ENCODE peak calls at places on chromosomes 11 and 22, in five cellular contexts. L is AG10803; N is CD4-positive, CD25-positive, alpha-beta regulatory T cell; Y is CD8-positive, alpha-beta T cell; U is CD8-positive, alpha-beta memory T cell. I is an unnamed sample.

GRCh38 chr11:66543263-66544107 is 2.4 kb downstream of the ZDHHC24 start:
- DNase-seq in L (no peak), N (peak), Y (peak), U (peak), I (peak)

GRCh38 chr11:35600439-35600838 is 17.8 kb upstream of the FJX1 start:
- DNase-seq in L (no peak), N (no peak), Y (no peak), U (no peak), I (no peak)

GRCh38 chr11:107583629-107584195 is 7.2 kb upstream of the ELMOD1 start:
- DNase-seq in L (peak), N (no peak), Y (no peak), U (no peak), I (no peak)

GRCh38 chr11:3188496-3189192 is 23.5 kb upstream of the OSBPL5 start:
- DNase-seq in L (no peak), N (no peak), Y (no peak), U (no peak), I (no peak)

GRCh38 chr11:11622772-11623531 is 1.1 kb upstream of the GALNT18 start:
- DNase-seq in L (no peak), N (no peak), Y (no peak), U (no peak), I (no peak)

GRCh38 chr11:11396290-11397042 is 43.4 kb upstream of the CSNK2A3 start:
- DNase-seq in L (peak), N (no peak), Y (no peak), U (no peak), I (no peak)

GRCh38 chr11:132058211-132058772 is 687.9 kb downstream of the NTM start:
- DNase-seq in L (peak), N (no peak), Y (no peak), U (no peak), I (peak)

GRCh38 chr11:28879869-28880268 is 771.7 kb downstream of the METTL15 start:
- DNase-seq in L (no peak), N (no peak), Y (no peak), U (no peak), I (no peak)

GRCh38 chr11:76251576-76251975 is 45.3 kb upstream of the WNT11 start:
- DNase-seq in L (peak), N (no peak), Y (no peak), U (no peak), I (peak)

GRCh38 chr22:24437820-24438328 is 10.5 kb downstream of the ADORA2A start:
- DNase-seq in L (peak), N (peak), Y (no peak), U (no peak), I (no peak)

GRCh38 chr11:1747753-1748466 is 2.5 kb downstream of the IFITM10 start:
- DNase-seq in L (no peak), N (no peak), Y (no peak), U (no peak), I (no peak)
- H3K4me3 ChIP-seq in L (peak), N (no peak), Y (no peak), U (no peak), I (no peak)

DNA sequence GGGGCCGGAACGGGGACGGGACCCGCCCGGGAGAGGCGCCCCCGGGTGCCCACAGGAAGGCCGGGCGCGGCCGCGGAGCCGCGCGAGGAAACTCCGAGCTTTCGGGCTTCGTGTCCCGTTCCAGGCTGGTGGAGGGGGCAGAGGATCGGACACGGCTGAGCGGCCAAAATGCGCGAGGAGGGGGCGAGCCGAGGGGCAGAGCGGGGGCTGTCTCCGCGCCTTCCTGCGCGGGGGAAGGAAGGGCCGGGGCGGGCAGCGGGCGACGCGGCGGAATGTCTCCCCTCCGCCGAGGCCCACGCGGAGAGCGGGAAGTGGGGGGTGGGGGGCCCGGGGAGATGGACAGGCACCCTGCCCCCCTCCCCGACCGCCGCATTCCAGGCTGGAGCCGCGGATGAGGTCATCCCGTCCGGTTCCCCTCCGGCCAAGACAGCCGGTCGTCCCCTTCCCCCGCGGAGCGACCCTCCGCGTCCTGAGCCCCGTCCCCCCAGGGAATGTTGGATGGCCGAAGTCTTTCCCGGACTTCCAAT is 465 bp downstream of the CDC42EP1 start:
- DNase-seq in L (peak), N (no peak), Y (no peak), U (no peak), I (no peak)
- H3K4me3 ChIP-seq in L (peak), N (no peak), Y (peak), U (peak), I (peak)

GRCh38 chr11:94543695-94544581 is at the start of gene FUT4:
- DNase-seq in L (peak), N (peak), Y (peak), U (peak), I (peak)
- H3K4me3 ChIP-seq in L (peak), N (peak), Y (peak), U (peak), I (peak)

GRCh38 chr22:21974058-21974649 is 8.4 kb downstream of the TOP3B start:
- DNase-seq in L (no peak), N (no peak), Y (no peak), U (no peak), I (no peak)

GRCh38 chr22:21970800-21971617 is 11.6 kb downstream of the TOP3B start:
- DNase-seq in L (no peak), N (no peak), Y (no peak), U (no peak), I (no peak)

GRCh38 chr22:21971858-21972275 is 10.7 kb downstream of the TOP3B start:
- DNase-seq in L (no peak), N (no peak), Y (no peak), U (no peak), I (no peak)

GRCh38 chr22:21972806-21973205 is 9.8 kb downstream of the TOP3B start:
- DNase-seq in L (no peak), N (no peak), Y (no peak), U (no peak), I (no peak)

DNA sequence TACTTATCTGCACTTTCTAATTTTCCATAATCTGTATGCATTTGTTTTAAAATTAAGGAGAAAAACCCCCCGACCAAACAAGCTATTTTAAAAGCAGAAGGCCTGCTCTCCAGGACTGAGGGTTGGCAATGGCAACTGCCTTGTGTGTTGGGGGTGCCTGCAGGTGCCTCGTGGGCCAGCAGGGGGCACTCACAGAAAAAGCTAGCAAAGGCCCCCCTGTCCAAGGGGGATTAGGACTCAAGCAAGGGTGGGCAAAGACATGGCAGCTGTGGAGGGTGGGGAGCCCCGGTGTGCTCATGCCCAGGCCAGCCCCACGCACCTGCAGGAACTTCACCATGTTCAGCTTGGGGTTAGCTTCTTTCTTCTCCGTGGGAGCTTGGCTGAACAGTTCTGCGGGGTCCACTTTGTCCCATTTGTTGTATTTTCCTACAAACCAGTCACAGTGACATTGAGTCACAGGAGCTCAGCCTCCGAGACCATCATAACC is 10.3 kb downstream of the TOP3B start:
- DNase-seq in L (peak), N (peak), Y (peak), U (peak), I (no peak)
- H3K4me3 ChIP-seq in L (no peak), N (no peak), Y (no peak), U (no peak), I (no peak)

DNA sequence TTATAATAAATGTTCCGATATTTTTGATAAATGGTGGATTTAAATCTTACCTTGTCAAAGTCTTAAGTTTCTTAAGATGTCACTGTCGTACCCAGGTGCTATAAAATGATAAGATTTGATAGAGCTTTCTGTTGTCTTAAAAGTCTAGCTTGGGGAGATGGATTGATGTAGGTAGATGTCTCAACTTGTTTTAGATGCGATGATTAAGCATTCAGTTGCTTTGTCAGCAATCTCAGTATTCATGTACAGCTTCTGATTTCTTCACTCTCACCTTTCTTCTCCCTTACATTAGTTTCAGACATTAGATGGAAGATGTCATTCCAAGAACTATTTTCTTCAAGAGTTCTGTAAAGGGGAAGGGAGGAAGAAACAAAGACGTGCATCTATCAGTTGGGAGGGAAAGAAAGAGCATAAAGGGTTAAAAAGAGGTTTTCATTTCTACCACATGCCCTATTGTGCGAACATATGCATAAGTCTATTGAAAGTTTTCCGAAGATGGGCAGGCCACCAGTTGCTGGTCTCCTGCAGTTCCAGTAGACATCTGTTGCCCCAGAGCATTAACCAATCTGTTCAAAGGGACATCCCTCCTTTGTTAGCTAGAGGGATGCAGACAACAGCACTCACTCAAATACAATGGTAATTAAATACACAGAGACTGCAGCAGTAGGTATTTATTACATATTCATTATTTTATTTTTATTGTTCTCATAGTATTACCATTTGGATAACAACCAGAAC is 38.4 kb downstream of the ZC3H12C start:
- DNase-seq in L (no peak), N (no peak), Y (no peak), U (no peak), I (no peak)
- H3K4me3 ChIP-seq in L (no peak), N (no peak), Y (no peak), U (no peak), I (no peak)

GRCh38 chr11:68137833-68138232 is 16.6 kb upstream of the CHKA start:
- DNase-seq in L (no peak), N (no peak), Y (no peak), U (no peak), I (no peak)

GRCh38 chr11:68140496-68141246 is 19.5 kb upstream of the CHKA start:
- DNase-seq in L (no peak), N (no peak), Y (no peak), U (no peak), I (no peak)

GRCh38 chr11:68139395-68139794 is 18.2 kb upstream of the CHKA start:
- DNase-seq in L (no peak), N (no peak), Y (no peak), U (no peak), I (no peak)

GRCh38 chr11:68136866-68137265 is 15.7 kb upstream of the CHKA start:
- DNase-seq in L (no peak), N (no peak), Y (no peak), U (no peak), I (no peak)

GRCh38 chr11:68138256-68138655 is 17.1 kb upstream of the CHKA start:
- DNase-seq in L (no peak), N (no peak), Y (no peak), U (no peak), I (no peak)
- H3K4me3 ChIP-seq in L (peak), N (no peak), Y (no peak), U (no peak), I (no peak)

DNA sequence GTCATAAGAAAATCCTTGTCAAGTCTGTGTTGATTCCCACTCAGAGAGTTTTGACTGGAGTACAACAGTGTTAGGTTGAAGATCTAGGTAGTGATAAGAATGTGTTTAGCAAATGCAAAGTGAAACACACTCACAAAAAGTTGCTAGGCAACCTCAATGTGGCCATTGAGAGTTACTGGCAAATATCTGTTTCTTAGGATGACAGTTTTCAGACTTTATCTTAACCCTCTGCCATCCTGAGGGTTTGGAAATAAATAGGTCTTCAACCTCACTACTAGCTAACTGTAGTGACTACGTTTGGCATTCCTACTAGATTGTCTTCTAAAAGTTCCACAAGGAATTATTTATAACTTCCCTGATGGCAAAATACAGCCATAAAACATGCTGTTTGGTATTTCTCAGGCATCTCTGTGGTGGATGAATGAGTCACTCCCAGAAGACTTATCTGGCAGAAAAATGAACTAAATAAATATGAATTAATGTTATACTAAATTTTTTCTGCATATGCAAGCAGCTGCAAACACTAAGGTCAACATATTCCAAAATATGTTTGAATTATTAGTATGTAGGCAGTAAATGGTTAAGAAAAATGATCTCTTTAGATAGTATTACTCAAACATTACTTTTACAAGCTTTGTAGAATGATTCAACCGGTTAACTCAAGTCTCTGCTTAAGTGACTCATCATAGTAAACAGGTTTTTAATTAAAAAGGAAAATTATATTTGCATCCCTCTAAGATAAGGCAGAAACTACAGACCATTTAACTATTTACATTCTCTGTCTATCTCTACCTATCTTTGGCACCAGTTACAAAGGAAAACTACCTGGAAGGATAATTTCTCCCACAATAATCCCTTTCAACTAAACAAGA is 17.1 kb upstream of the SYTL2 start:
- DNase-seq in L (peak), N (peak), Y (peak), U (peak), I (no peak)
- H3K4me3 ChIP-seq in L (no peak), N (no peak), Y (no peak), U (no peak), I (no peak)

DNA sequence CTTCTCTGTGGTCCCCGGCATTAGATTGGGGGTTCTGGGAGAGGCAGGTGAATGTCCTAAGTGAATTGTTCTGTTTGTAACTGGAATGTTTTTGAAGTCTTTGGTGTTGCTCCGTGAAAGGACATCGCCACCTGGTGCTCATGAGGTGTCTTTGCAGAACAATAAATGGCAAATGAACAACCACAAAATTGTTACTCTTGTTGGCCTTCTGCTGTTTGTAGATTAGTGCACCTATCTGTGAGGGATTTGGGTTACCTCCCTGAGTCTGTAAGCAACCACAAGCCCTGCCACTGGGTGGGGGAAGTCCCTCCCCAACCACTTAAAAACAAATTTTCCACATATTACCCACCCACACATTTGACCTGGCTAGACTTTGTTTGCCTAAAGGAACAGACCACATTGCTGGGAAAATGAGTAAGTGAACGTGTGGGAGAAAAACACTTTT is 4.7 kb downstream of the MPEG1 start:
- DNase-seq in L (peak), N (peak), Y (peak), U (peak), I (no peak)
- H3K4me3 ChIP-seq in L (no peak), N (no peak), Y (no peak), U (no peak), I (no peak)

GRCh38 chr11:117907276-117908110 is 21.7 kb downstream of the TMPRSS13 start:
- DNase-seq in L (peak), N (peak), Y (peak), U (peak), I (no peak)
- H3K4me3 ChIP-seq in L (no peak), N (no peak), Y (no peak), U (peak), I (no peak)